ENCODE peak calls at places on chromosomes 6 and 20, in nine cellular contexts. Z is lung; H is A549; X is Calu3; P is CD8-positive, alpha-beta T cell; I is OCI-LY7; N is esophagus muscularis mucosa; V is neural progenitor cell; R is tibial artery. Q is an unnamed sample.

GRCh38 chr20:14951707-14952106 is 614.3 kb upstream of the FLRT3 start:
- DNase-seq in Z (no peak), H (peak), X (no peak), P (no peak), I (no peak), N (no peak), V (no peak), R (no peak), Q (no peak)

GRCh38 chr20:25525857-25526256 is 59.5 kb downstream of the NINL start:
- DNase-seq in Z (no peak), H (peak), X (no peak), P (no peak), I (no peak), N (no peak), V (no peak), R (no peak), Q (no peak)

GRCh38 chr6:169841251-169841650 is 89.8 kb downstream of the ERMARD start:
- DNase-seq in Z (no peak), H (no peak), X (no peak), P (no peak), I (no peak), N (peak), V (no peak), R (peak), Q (no peak)

GRCh38 chr6:159762681-159763293 is 942 bp downstream of the ACAT2 start:
- DNase-seq in Z (no peak), H (peak), X (no peak), P (peak), I (peak), N (no peak), V (peak), R (no peak), Q (no peak)

GRCh38 chr6:131545317-131545716 is 27.7 kb upstream of the ARG1 start:
- DNase-seq in Z (no peak), H (no peak), X (no peak), P (no peak), I (no peak), N (no peak), V (no peak), R (no peak), Q (no peak)

GRCh38 chr6:168210239-168211107 is 109.1 kb downstream of the DACT2 start:
- DNase-seq in Z (no peak), H (no peak), X (no peak), P (no peak), I (no peak), N (no peak), V (no peak), R (no peak), Q (no peak)

GRCh38 chr6:3571836-3572235 is 115.0 kb upstream of the SLC22A23 start:
- DNase-seq in Z (no peak), H (no peak), X (no peak), P (no peak), I (no peak), N (no peak), V (no peak), R (no peak), Q (no peak)

GRCh38 chr6:157873735-157874344 is 50.8 kb downstream of the SNX9 start:
- DNase-seq in Z (peak), H (peak), X (peak), P (peak), I (peak), N (no peak), V (peak), R (peak), Q (peak)

GRCh38 chr20:49699200-49699992 is 14.3 kb downstream of the B4GALT5 start:
- DNase-seq in Z (no peak), H (peak), X (no peak), P (no peak), I (no peak), N (no peak), V (no peak), R (no peak), Q (no peak)

GRCh38 chr6:34671801-34672656 is 24.5 kb downstream of the ILRUN start:
- DNase-seq in Z (no peak), H (no peak), X (peak), P (peak), I (peak), N (no peak), V (no peak), R (peak), Q (no peak)

GRCh38 chr20:62557425-62557824 is 81.6 kb upstream of the GATA5 start:
- DNase-seq in Z (no peak), H (peak), X (peak), P (no peak), I (no peak), N (no peak), V (no peak), R (no peak), Q (no peak)

GRCh38 chr6:56732517-56732916 is 89.8 kb upstream of the DST start:
- DNase-seq in Z (no peak), H (no peak), X (no peak), P (no peak), I (no peak), N (no peak), V (no peak), R (no peak), Q (no peak)

GRCh38 chr6:31712296-31712695 is 2.9 kb upstream of the LY6G6D start:
- DNase-seq in Z (no peak), H (no peak), X (peak), P (no peak), I (no peak), N (no peak), V (no peak), R (no peak), Q (no peak)

GRCh38 chr6:157760589-157761330 is 62.3 kb upstream of the SNX9 start:
- DNase-seq in Z (no peak), H (peak), X (peak), P (peak), I (no peak), N (peak), V (no peak), R (no peak), Q (peak)

GRCh38 chr6:2809015-2809414 is 32.6 kb downstream of the SERPINB1 start:
- DNase-seq in Z (no peak), H (no peak), X (no peak), P (no peak), I (no peak), N (no peak), V (no peak), R (no peak), Q (no peak)

GRCh38 chr20:1757072-1757471 is 99.5 kb upstream of the SIRPG start:
- DNase-seq in Z (no peak), H (no peak), X (no peak), P (no peak), I (no peak), N (no peak), V (no peak), R (no peak), Q (no peak)

GRCh38 chr6:154542747-154543146 is 32.3 kb upstream of the CNKSR3 start:
- DNase-seq in Z (no peak), H (no peak), X (no peak), P (no peak), I (no peak), N (no peak), V (peak), R (no peak), Q (no peak)

GRCh38 chr6:143675946-143676345 is 1.8 kb upstream of the PHACTR2 start:
- DNase-seq in Z (no peak), H (peak), X (no peak), P (no peak), I (no peak), N (no peak), V (no peak), R (no peak), Q (no peak)

DNA sequence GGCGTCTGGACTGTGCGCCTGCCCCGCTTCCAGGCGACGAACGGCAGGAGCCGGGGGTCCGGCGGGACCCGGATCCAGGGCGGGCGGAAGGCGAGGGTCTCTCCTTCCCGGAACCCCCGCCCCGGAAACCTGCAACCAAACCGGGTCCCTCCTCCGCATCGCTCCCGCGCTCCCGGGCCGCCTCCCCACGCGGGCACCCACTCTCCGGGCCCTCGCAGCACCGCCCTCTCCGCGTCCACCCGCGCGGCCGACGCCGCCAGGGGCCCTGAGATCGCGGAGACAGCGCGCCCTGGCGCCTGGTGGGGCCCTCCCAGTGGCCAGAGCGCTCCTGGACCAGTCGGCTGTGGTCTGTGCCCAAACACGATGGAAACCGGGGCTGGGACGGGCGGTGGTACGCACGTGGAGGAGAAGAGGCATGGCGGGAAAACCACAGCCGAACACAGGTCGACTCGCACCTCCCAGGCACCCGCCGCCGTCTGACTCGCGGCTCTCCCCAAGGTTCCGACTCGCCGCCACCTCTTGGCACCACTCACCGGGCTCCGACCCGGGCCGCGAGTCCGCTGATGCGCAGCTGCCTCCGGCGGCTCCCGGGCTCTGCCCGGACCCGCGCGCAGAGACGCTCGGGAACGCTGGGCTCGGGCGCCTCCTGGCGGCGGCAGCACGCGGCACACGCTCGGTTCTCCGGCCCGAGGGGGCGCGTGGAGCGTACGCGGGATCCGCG is 7.9 kb downstream of the NKX2-2 start:
- DNase-seq in Z (no peak), H (peak), X (peak), P (peak), I (no peak), N (no peak), V (peak), R (no peak), Q (no peak)
- TF ChIP-seq CTCF in Z (peak), H (peak), X (peak), P (peak), I (no peak), N (peak), V (peak), R (peak), Q (peak)

GRCh38 chr6:99589907-99590493 is 16.6 kb upstream of the PRDM13 start:
- DNase-seq in Z (no peak), H (no peak), X (no peak), P (no peak), I (no peak), N (no peak), V (no peak), R (no peak), Q (no peak)

GRCh38 chr6:99587792-99588191 is 18.8 kb upstream of the PRDM13 start:
- DNase-seq in Z (no peak), H (no peak), X (no peak), P (no peak), I (no peak), N (peak), V (no peak), R (no peak), Q (no peak)

GRCh38 chr6:99589290-99589672 is 17.4 kb upstream of the PRDM13 start:
- DNase-seq in Z (no peak), H (no peak), X (peak), P (no peak), I (no peak), N (peak), V (peak), R (no peak), Q (no peak)

GRCh38 chr6:99590728-99591672 is 15.6 kb upstream of the PRDM13 start:
- DNase-seq in Z (no peak), H (no peak), X (no peak), P (no peak), I (no peak), N (peak), V (peak), R (no peak), Q (no peak)

DNA sequence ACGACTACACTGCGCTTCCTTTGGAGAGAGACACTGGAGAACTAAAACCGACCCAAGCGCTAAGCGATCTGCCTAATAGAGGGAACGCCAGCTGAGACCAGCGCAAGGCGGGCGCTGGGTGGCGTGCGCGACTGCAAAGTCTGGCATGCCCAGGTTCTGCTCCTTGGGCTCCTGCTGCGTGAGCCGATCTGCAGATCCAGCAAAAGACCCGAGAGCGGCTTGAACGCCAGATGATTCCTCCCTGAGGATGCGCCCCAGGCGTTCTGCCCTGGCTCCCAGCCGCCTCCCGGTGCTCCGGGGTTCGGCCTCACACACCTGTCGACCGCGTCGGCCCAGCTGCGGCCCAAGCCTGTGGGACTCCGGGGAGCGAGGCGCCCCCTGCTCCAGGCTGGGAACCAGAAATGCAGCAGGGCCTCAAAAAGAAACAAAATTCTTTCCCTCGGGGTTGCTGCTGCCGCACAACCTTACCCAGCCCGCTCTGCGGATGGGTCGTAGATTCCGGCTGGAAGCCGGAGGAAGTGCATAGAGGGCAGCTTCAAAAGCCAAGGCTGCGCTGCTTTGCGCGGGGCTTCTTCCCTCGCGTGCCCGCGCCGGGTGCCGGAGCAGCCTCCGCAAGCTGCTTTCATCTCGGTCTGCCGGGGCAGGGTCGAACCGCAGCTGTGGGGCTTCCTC is 17.9 kb upstream of the PRDM13 start:
- DNase-seq in Z (peak), H (peak), X (peak), P (peak), I (no peak), N (peak), V (peak), R (peak), Q (peak)
- TF ChIP-seq CTCF in Z (peak), H (peak), X (no peak), P (peak), I (no peak), N (peak), V (peak), R (peak), Q (peak)

GRCh38 chr20:48544402-48545333 is 283.1 kb downstream of the PREX1 start:
- DNase-seq in Z (no peak), H (no peak), X (peak), P (no peak), I (no peak), N (no peak), V (no peak), R (no peak), Q (no peak)
- TF ChIP-seq CTCF in Z (no peak), H (no peak), X (no peak), P (no peak), I (no peak), N (no peak), V (no peak), R (no peak), Q (no peak)

GRCh38 chr6:151765444-151765886 is 42.0 kb upstream of the ESR1 start:
- DNase-seq in Z (peak), H (peak), X (peak), P (peak), I (peak), N (no peak), V (peak), R (peak), Q (no peak)

GRCh38 chr6:151760486-151760885 is 47.0 kb upstream of the ESR1 start:
- DNase-seq in Z (no peak), H (no peak), X (no peak), P (no peak), I (no peak), N (no peak), V (no peak), R (no peak), Q (no peak)

GRCh38 chr6:151763303-151763702 is 44.2 kb upstream of the ESR1 start:
- DNase-seq in Z (no peak), H (no peak), X (no peak), P (no peak), I (no peak), N (no peak), V (peak), R (no peak), Q (no peak)

GRCh38 chr6:151762817-151763216 is 44.7 kb upstream of the ESR1 start:
- DNase-seq in Z (no peak), H (no peak), X (no peak), P (no peak), I (no peak), N (no peak), V (no peak), R (no peak), Q (no peak)

GRCh38 chr6:151763938-151764680 is 43.4 kb upstream of the ESR1 start:
- DNase-seq in Z (peak), H (peak), X (peak), P (peak), I (peak), N (peak), V (peak), R (peak), Q (no peak)
- TF ChIP-seq CTCF in Z (no peak), H (peak), X (peak), P (no peak), I (peak), N (peak), V (peak), R (peak), Q (peak)

GRCh38 chr6:108748063-108748462 is 100.2 kb upstream of the ARMC2 start:
- DNase-seq in Z (no peak), H (no peak), X (no peak), P (no peak), I (no peak), N (no peak), V (no peak), R (no peak), Q (no peak)

GRCh38 chr6:108745664-108746336 is 102.4 kb upstream of the ARMC2 start:
- DNase-seq in Z (no peak), H (no peak), X (no peak), P (no peak), I (no peak), N (no peak), V (no peak), R (no peak), Q (no peak)

GRCh38 chr6:108746841-108747575 is 101.2 kb upstream of the ARMC2 start:
- DNase-seq in Z (no peak), H (no peak), X (no peak), P (no peak), I (no peak), N (no peak), V (no peak), R (no peak), Q (no peak)

GRCh38 chr6:108744996-108745395 is 103.2 kb upstream of the ARMC2 start:
- DNase-seq in Z (no peak), H (no peak), X (no peak), P (no peak), I (no peak), N (no peak), V (no peak), R (no peak), Q (no peak)

GRCh38 chr6:108746411-108746810 is 101.8 kb upstream of the ARMC2 start:
- DNase-seq in Z (no peak), H (no peak), X (no peak), P (no peak), I (no peak), N (no peak), V (no peak), R (no peak), Q (no peak)
- TF ChIP-seq CTCF in Z (no peak), H (no peak), X (no peak), P (no peak), I (no peak), N (no peak), V (no peak), R (no peak), Q (no peak)

GRCh38 chr6:137211910-137212309 is 7.3 kb downstream of the IFNGR1 start:
- DNase-seq in Z (no peak), H (no peak), X (no peak), P (no peak), I (no peak), N (no peak), V (no peak), R (no peak), Q (no peak)
- TF ChIP-seq CTCF in Z (no peak), H (no peak), X (no peak), P (no peak), I (no peak), N (no peak), V (no peak), R (no peak), Q (no peak)

DNA sequence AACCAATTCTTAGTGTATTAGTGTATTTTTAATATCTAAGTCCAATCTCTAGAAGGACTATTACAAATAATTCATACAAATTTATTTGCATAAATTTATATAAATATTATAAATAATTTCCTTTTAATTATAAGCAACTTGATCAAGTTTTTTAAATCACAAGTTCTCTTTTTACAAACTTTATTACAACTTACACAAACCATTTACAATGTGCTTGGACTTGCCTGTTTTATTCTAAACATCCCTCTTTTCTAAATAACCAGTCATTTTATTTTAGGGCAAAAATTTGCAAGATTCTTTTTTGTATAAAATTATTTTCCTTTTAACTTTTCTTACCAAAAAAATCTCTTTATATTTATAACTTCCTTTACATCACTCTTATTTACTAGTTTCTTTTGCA is 83.5 kb upstream of the SYNCRIP start:
- DNase-seq in Z (no peak), H (no peak), X (no peak), P (no peak), I (peak), N (no peak), V (peak), R (no peak), Q (no peak)
- TF ChIP-seq CTCF in Z (no peak), H (no peak), X (no peak), P (no peak), I (no peak), N (no peak), V (no peak), R (no peak), Q (no peak)

GRCh38 chr20:60862601-60863000 is 389.5 kb upstream of the CDH4 start:
- DNase-seq in Z (no peak), H (no peak), X (no peak), P (no peak), I (no peak), N (no peak), V (no peak), R (no peak), Q (peak)
- TF ChIP-seq CTCF in Z (no peak), H (no peak), X (no peak), P (no peak), I (no peak), N (no peak), V (no peak), R (no peak), Q (no peak)

DNA sequence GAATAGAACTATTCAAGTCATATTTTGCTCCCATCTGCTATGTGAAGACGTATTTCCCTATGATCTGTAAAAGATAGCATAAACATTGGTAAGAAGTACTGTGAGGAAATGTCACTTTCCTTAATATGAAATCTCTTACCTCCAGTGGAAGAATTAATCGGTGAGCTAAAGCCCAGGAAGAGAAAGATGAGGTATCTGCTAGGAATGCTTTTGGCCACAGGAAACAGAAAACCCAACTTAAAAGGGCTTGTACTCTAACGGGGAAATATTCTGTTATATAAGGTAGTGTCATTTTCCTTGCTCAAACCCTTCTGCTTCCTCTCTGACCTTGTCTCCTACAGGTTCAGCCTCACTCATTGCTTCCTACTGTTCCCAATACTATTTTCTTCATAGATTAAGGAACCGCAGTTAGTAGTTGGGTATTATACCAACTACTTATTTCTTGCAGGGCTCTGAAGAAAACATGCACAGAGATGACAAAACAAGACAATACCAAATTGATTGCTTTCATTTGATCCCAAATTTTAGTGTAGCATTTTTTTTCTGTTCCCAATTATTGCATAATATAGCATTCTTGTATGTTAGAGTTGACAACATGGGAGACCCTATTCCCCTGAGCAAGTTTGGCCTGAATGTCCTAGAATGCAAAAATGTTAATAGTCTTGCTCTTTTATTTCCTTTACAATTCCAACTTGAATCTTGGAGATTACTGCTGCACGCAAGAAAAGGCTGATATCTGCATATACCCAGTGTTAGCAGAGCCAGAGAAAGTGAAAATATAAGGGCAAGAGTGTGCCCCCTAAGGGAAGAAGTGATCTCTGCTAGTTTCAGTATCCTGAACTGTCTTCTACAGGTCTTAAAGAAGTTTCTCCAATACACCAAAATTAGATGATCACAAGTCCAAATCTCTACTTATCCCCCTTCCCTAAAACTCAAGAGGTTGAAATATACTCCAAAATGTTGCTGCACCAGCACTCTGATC is 65.3 kb downstream of the AFG1L start:
- DNase-seq in Z (no peak), H (no peak), X (no peak), P (no peak), I (peak), N (no peak), V (no peak), R (no peak), Q (no peak)
- TF ChIP-seq CTCF in Z (no peak), H (no peak), X (no peak), P (no peak), I (peak), N (no peak), V (peak), R (no peak), Q (peak)